ENCODE peak calls at places on chromosome 2, in eight cellular contexts. U is NCI-H146; G is activated naive CD8-positive, alpha-beta T cell treated with anti-CD3 and anti-CD28 coated beads for 36 hours; X is H7; F is GM13977; W is dermis blood vessel endothelial cell; H is GM12878; L is lower leg skin. V is an unnamed sample.

GRCh38 chr2:65277791-65278449 is 50.3 kb downstream of the ACTR2 start:
- DNase-seq in U (no peak), G (no peak), X (no peak), F (no peak), W (no peak), H (no peak), L (no peak), V (no peak)

GRCh38 chr2:44560352-44560751 is 198.6 kb downstream of the CAMKMT start:
- DNase-seq in U (peak; percentile 17), G (peak; percentile 11), X (no peak), F (no peak), W (peak; percentile 29), H (no peak), L (no peak), V (peak; percentile 7)

GRCh38 chr2:188974184-188974583 is at the start of gene COL3A1:
- DNase-seq in U (no peak), G (no peak), X (no peak), F (no peak), W (no peak), H (no peak), L (no peak), V (no peak)

GRCh38 chr2:142586693-142587432 is 290.6 kb upstream of the KYNU start:
- DNase-seq in U (no peak), G (no peak), X (no peak), F (no peak), W (no peak), H (no peak), L (no peak), V (no peak)

GRCh38 chr2:11073791-11074190 is 81.5 kb upstream of the SLC66A3 start:
- DNase-seq in U (no peak), G (no peak), X (no peak), F (no peak), W (peak; percentile 39), H (no peak), L (peak; percentile 50), V (no peak)

GRCh38 chr2:27262379-27263286 is at the start of gene SLC30A3:
- DNase-seq in U (peak; percentile 43), G (peak; percentile 74), X (peak; percentile 94), F (peak; percentile 93), W (peak; percentile 55), H (no peak), L (peak; percentile 92), V (peak; percentile 72)

GRCh38 chr2:233593201-233593600 is 24.2 kb upstream of the UGT1A8 start:
- DNase-seq in U (no peak), G (no peak), X (no peak), F (peak; percentile 34), W (no peak), H (peak; percentile 50), L (no peak), V (no peak)

GRCh38 chr2:233075141-233075965 is 15.2 kb downstream of the INPP5D start:
- DNase-seq in U (no peak), G (no peak), X (no peak), F (no peak), W (no peak), H (no peak), L (peak; percentile 76), V (no peak)

GRCh38 chr2:212979799-212980198 is 171.6 kb downstream of the IKZF2 start:
- DNase-seq in U (no peak), G (no peak), X (no peak), F (no peak), W (no peak), H (no peak), L (no peak), V (no peak)

GRCh38 chr2:110741491-110741980 is 9.2 kb downstream of the ACOXL start:
- DNase-seq in U (no peak), G (no peak), X (peak; percentile 60), F (no peak), W (no peak), H (no peak), L (no peak), V (no peak)